ENCODE peak calls at places on chromosomes 16 and 17, in ten cellular contexts. One of them, this sample, is unnamed. For H3K4me1, the result is how much of the 10 kb centered on the place peaks cover.

GRCh38 chr16:10822702-10823101 is 4.1 kb upstream of the TVP23A start:
- DNase-seq in heart left ventricle: no peak
- DNase-seq in endodermal cell: no peak
- DNase-seq in GM23338: no peak
- DNase-seq in ascending aorta: no peak
- DNase-seq in ovary: no peak
- DNase-seq in A549: no peak
- DNase-seq in left ventricle myocardium inferior: no peak
- DNase-seq in H1: no peak
- DNase-seq in tibial nerve: no peak
- DNase-seq in this sample: no peak

GRCh38 chr16:27237229-27238015 is 31.1 kb downstream of the NSMCE1 start:
- DNase-seq in tibial nerve: no peak
- DNase-seq in left ventricle myocardium inferior: no peak
- DNase-seq in A549: no peak
- DNase-seq in endodermal cell: no peak
- DNase-seq in ascending aorta: no peak
- DNase-seq in heart left ventricle: no peak
- DNase-seq in ovary: no peak
- DNase-seq in H1: no peak
- DNase-seq in GM23338: peak
- DNase-seq in this sample: peak

GRCh38 chr17:80264048-80264792 is 3.6 kb downstream of the RNF213 start:
- DNase-seq in GM23338: no peak
- DNase-seq in endodermal cell: peak
- DNase-seq in A549: no peak
- DNase-seq in tibial nerve: no peak
- DNase-seq in ovary: no peak
- DNase-seq in heart left ventricle: no peak
- DNase-seq in left ventricle myocardium inferior: no peak
- DNase-seq in ascending aorta: no peak
- DNase-seq in H1: no peak
- DNase-seq in this sample: no peak

GRCh38 chr17:4485676-4486646 is 12.7 kb upstream of the SPNS2 start:
- DNase-seq in H1: no peak
- DNase-seq in A549: no peak
- DNase-seq in heart left ventricle: peak
- DNase-seq in endodermal cell: peak
- DNase-seq in ascending aorta: no peak
- DNase-seq in left ventricle myocardium inferior: no peak
- DNase-seq in GM23338: no peak
- DNase-seq in ovary: no peak
- DNase-seq in tibial nerve: no peak
- DNase-seq in this sample: no peak

GRCh38 chr17:42289863-42290165 is 1.5 kb downstream of the STAT5A start:
- DNase-seq in heart left ventricle: no peak
- DNase-seq in GM23338: no peak
- DNase-seq in left ventricle myocardium inferior: no peak
- DNase-seq in endodermal cell: no peak
- DNase-seq in A549: no peak
- DNase-seq in ovary: no peak
- DNase-seq in H1: no peak
- DNase-seq in tibial nerve: no peak
- DNase-seq in ascending aorta: no peak
- DNase-seq in this sample: no peak

GRCh38 chr17:43713494-43714162 is 45.0 kb downstream of the SOST start:
- DNase-seq in ascending aorta: no peak
- DNase-seq in A549: peak
- DNase-seq in endodermal cell: peak
- DNase-seq in ovary: no peak
- DNase-seq in heart left ventricle: peak
- DNase-seq in left ventricle myocardium inferior: peak
- DNase-seq in H1: peak
- DNase-seq in tibial nerve: no peak
- DNase-seq in GM23338: peak
- DNase-seq in this sample: no peak

GRCh38 chr17:7466644-7467341 is 12.6 kb downstream of the ZBTB4 start:
- DNase-seq in heart left ventricle: peak
- DNase-seq in endodermal cell: no peak
- DNase-seq in GM23338: no peak
- DNase-seq in A549: no peak
- DNase-seq in ascending aorta: no peak
- DNase-seq in left ventricle myocardium inferior: peak
- DNase-seq in tibial nerve: peak
- DNase-seq in ovary: peak
- DNase-seq in H1: no peak
- DNase-seq in this sample: peak

GRCh38 chr16:74999208-74999682 is 421 bp downstream of the ZNRF1 start:
- DNase-seq in heart left ventricle: peak
- DNase-seq in GM23338: peak
- DNase-seq in A549: no peak
- DNase-seq in H1: no peak
- DNase-seq in ascending aorta: no peak
- DNase-seq in ovary: peak
- DNase-seq in tibial nerve: no peak
- DNase-seq in left ventricle myocardium inferior: peak
- DNase-seq in endodermal cell: peak
- DNase-seq in this sample: peak

GRCh38 chr16:29816694-29817441 is 916 bp downstream of the PAGR1 start:
- DNase-seq in left ventricle myocardium inferior: peak
- DNase-seq in ascending aorta: no peak
- DNase-seq in endodermal cell: peak
- DNase-seq in H1: peak
- DNase-seq in ovary: peak
- DNase-seq in heart left ventricle: peak
- DNase-seq in A549: peak
- DNase-seq in tibial nerve: no peak
- DNase-seq in GM23338: peak
- DNase-seq in this sample: peak

GRCh38 chr17:39617446-39618251 is 9.1 kb upstream of the PPP1R1B start:
- DNase-seq in endodermal cell: peak
- DNase-seq in tibial nerve: peak
- DNase-seq in ascending aorta: no peak
- DNase-seq in GM23338: peak
- DNase-seq in left ventricle myocardium inferior: peak
- DNase-seq in ovary: no peak
- DNase-seq in heart left ventricle: peak
- DNase-seq in H1: peak
- DNase-seq in A549: peak
- DNase-seq in this sample: peak

GRCh38 chr16:66115373-66115772 is 251.1 kb upstream of the CDH5 start:
- DNase-seq in heart left ventricle: no peak
- DNase-seq in H1: no peak
- DNase-seq in ascending aorta: no peak
- DNase-seq in ovary: no peak
- DNase-seq in A549: no peak
- DNase-seq in left ventricle myocardium inferior: no peak
- DNase-seq in GM23338: peak
- DNase-seq in endodermal cell: no peak
- DNase-seq in tibial nerve: no peak
- DNase-seq in this sample: no peak

GRCh38 chr16:85334718-85335583 is 222.7 kb upstream of the CIBAR2 start:
- DNase-seq in ascending aorta: no peak
- DNase-seq in heart left ventricle: no peak
- DNase-seq in tibial nerve: no peak
- DNase-seq in GM23338: peak
- DNase-seq in ovary: no peak
- DNase-seq in A549: no peak
- DNase-seq in left ventricle myocardium inferior: no peak
- DNase-seq in endodermal cell: peak
- DNase-seq in H1: no peak
- DNase-seq in this sample: no peak

DNA sequence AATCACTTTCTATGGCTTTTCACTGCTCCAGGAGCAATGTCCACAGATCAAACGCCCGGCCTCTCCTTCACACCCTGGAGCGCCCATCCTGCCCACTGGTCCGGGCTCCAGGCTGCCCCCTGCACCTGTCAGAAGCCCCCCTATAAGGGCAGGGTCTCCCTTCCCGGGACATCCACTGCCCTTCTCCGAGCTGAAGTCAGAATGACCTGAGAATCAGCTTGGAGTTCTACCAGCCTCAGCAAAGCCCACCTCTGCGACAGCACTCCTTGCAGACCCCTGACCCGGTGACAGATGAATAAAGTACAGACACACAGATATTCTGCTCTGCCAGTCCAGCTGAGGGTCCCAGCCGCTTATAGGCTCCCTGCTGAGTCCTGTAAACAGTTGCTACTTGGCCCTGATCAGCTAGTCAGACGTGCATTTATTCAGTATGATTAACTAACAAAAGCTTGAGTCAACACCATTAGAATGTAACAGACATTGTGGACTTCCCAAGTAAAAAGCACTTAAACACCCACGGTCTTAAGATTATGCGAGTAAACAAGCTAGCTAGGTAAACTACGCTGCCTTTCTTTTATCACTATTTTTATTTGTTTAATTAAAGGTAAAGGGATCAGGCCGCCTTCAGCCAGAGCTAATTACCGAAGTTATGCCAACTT is 4.8 kb downstream of the SLC7A5 start:
- DNase-seq in left ventricle myocardium inferior: no peak
- DNase-seq in endodermal cell: no peak
- DNase-seq in ovary: no peak
- DNase-seq in H1: no peak
- DNase-seq in GM23338: peak
- DNase-seq in heart left ventricle: no peak
- DNase-seq in A549: no peak
- DNase-seq in ascending aorta: no peak
- DNase-seq in tibial nerve: no peak
- DNase-seq in this sample: no peak
- TF ChIP-seq CTCF in left ventricle myocardium inferior: no peak
- TF ChIP-seq CTCF in endodermal cell: no peak
- TF ChIP-seq CTCF in ovary: no peak
- TF ChIP-seq CTCF in H1: no peak
- TF ChIP-seq CTCF in GM23338: no peak
- TF ChIP-seq CTCF in heart left ventricle: no peak
- TF ChIP-seq CTCF in A549: no peak
- TF ChIP-seq CTCF in ascending aorta: no peak
- TF ChIP-seq CTCF in tibial nerve: no peak
- TF ChIP-seq CTCF in this sample: no peak

GRCh38 chr17:9292563-9292941 is 271.2 kb downstream of the NTN1 start:
- DNase-seq in A549: no peak
- DNase-seq in ovary: no peak
- DNase-seq in heart left ventricle: no peak
- DNase-seq in left ventricle myocardium inferior: no peak
- DNase-seq in tibial nerve: no peak
- DNase-seq in ascending aorta: no peak
- DNase-seq in GM23338: no peak
- DNase-seq in endodermal cell: peak
- DNase-seq in H1: no peak
- DNase-seq in this sample: no peak

GRCh38 chr17:9294661-9295210 is 273.4 kb downstream of the NTN1 start:
- DNase-seq in left ventricle myocardium inferior: no peak
- DNase-seq in A549: no peak
- DNase-seq in GM23338: no peak
- DNase-seq in endodermal cell: peak
- DNase-seq in ovary: no peak
- DNase-seq in tibial nerve: no peak
- DNase-seq in H1: no peak
- DNase-seq in ascending aorta: no peak
- DNase-seq in heart left ventricle: no peak
- DNase-seq in this sample: no peak

GRCh38 chr17:9290226-9290613 is 268.9 kb downstream of the NTN1 start:
- DNase-seq in ovary: no peak
- DNase-seq in A549: no peak
- DNase-seq in left ventricle myocardium inferior: no peak
- DNase-seq in tibial nerve: no peak
- DNase-seq in endodermal cell: peak
- DNase-seq in ascending aorta: no peak
- DNase-seq in heart left ventricle: no peak
- DNase-seq in GM23338: no peak
- DNase-seq in H1: no peak
- DNase-seq in this sample: no peak

GRCh38 chr17:9287301-9287700 is 266.0 kb downstream of the NTN1 start:
- DNase-seq in left ventricle myocardium inferior: no peak
- DNase-seq in endodermal cell: peak
- DNase-seq in ascending aorta: no peak
- DNase-seq in tibial nerve: no peak
- DNase-seq in A549: no peak
- DNase-seq in H1: no peak
- DNase-seq in ovary: no peak
- DNase-seq in GM23338: no peak
- DNase-seq in heart left ventricle: no peak
- DNase-seq in this sample: no peak

DNA sequence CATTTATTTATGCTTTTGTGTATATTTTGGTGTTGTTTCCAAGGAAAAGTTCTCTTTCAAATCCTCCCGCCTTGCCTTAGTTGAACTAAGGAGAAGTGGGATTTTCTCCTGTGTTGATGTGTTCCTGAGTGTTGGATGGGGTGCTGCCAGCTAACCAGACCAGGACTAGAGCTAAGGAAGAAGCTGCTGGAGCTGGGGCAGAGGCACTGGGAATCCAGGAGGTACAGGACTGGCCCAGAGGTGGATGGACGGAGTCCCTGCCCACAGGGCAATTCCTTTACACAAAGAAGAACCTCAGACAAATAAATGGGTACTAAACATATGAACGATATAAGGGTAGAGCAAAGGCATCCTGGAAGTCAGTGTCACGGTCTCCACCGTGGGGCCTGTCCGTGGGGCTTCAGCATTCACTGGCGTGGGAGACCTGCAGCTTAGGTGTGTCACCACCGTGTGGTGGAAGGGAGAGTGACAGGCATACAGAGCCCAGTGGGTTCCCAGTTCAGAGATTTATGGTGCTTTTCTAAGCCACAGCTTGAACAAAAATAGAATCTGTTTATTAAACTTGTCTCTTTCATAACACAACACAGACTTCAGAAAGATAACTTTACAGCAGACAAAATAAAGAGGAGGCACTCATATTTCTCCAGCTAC is 270.7 kb downstream of the NTN1 start:
- DNase-seq in H1: peak
- DNase-seq in heart left ventricle: peak
- DNase-seq in tibial nerve: peak
- DNase-seq in GM23338: peak
- DNase-seq in ovary: peak
- DNase-seq in left ventricle myocardium inferior: peak
- DNase-seq in endodermal cell: peak
- DNase-seq in ascending aorta: no peak
- DNase-seq in A549: peak
- DNase-seq in this sample: peak
- H3K4me1 ChIP-seq in H1: under half
- H3K4me1 ChIP-seq in heart left ventricle: under half
- H3K4me1 ChIP-seq in tibial nerve: under half
- H3K4me1 ChIP-seq in GM23338: under half
- H3K4me1 ChIP-seq in ovary: under half
- H3K4me1 ChIP-seq in left ventricle myocardium inferior: under half
- H3K4me1 ChIP-seq in endodermal cell: under half
- H3K4me1 ChIP-seq in ascending aorta: under half
- H3K4me1 ChIP-seq in A549: under half
- H3K4me1 ChIP-seq in this sample: under half

GRCh38 chr16:51636913-51637743 is 486.1 kb upstream of the SALL1 start:
- DNase-seq in ovary: no peak
- DNase-seq in endodermal cell: peak
- DNase-seq in A549: no peak
- DNase-seq in H1: peak
- DNase-seq in tibial nerve: no peak
- DNase-seq in ascending aorta: no peak
- DNase-seq in GM23338: peak
- DNase-seq in left ventricle myocardium inferior: no peak
- DNase-seq in heart left ventricle: no peak
- DNase-seq in this sample: no peak
- TF ChIP-seq CTCF in ovary: no peak
- TF ChIP-seq CTCF in endodermal cell: no peak
- TF ChIP-seq CTCF in A549: no peak
- TF ChIP-seq CTCF in H1: no peak
- TF ChIP-seq CTCF in tibial nerve: no peak
- TF ChIP-seq CTCF in ascending aorta: no peak
- TF ChIP-seq CTCF in GM23338: no peak
- TF ChIP-seq CTCF in left ventricle myocardium inferior: no peak
- TF ChIP-seq CTCF in heart left ventricle: no peak
- TF ChIP-seq CTCF in this sample: no peak

GRCh38 chr17:50165066-50165465 is 739 bp upstream of the SGCA start:
- DNase-seq in ascending aorta: no peak
- DNase-seq in ovary: no peak
- DNase-seq in heart left ventricle: peak
- DNase-seq in H1: no peak
- DNase-seq in GM23338: no peak
- DNase-seq in left ventricle myocardium inferior: no peak
- DNase-seq in A549: no peak
- DNase-seq in tibial nerve: no peak
- DNase-seq in endodermal cell: no peak
- DNase-seq in this sample: no peak
- H3K4me1 ChIP-seq in ascending aorta: under half
- H3K4me1 ChIP-seq in ovary: under half
- H3K4me1 ChIP-seq in heart left ventricle: half or more
- H3K4me1 ChIP-seq in H1: under half
- H3K4me1 ChIP-seq in GM23338: under half
- H3K4me1 ChIP-seq in left ventricle myocardium inferior: half or more
- H3K4me1 ChIP-seq in A549: under half
- H3K4me1 ChIP-seq in tibial nerve: under half
- H3K4me1 ChIP-seq in endodermal cell: under half
- H3K4me1 ChIP-seq in this sample: under half

This sample was measured in adrenal gland.